ENCODE peak calls at places on chromosomes 2 and 18, in five cellular contexts. P, M, T, F and J are unnamed samples. For H3K9me2, the result is how much of the 10 kb centered on the place peaks cover.

GRCh38 chr18:48928787-48929186 is 22.0 kb downstream of the SMAD7 start:
- DNase-seq in P (no peak), M (peak), T (no peak), F (no peak), J (no peak)

GRCh38 chr2:181354626-181355025 is 102.6 kb upstream of the ITGA4 start:
- DNase-seq in P (peak), M (peak), T (no peak), F (no peak), J (no peak)

GRCh38 chr2:70921839-70922590 is 13.7 kb upstream of the ATP6V1B1 start:
- DNase-seq in P (no peak), M (peak), T (no peak), F (no peak), J (no peak)

GRCh38 chr18:63975632-63976031 is 5.8 kb downstream of the SERPINB8 start:
- DNase-seq in P (no peak), M (no peak), T (no peak), F (no peak), J (no peak)

GRCh38 chr2:15449542-15450236 is 111.4 kb downstream of the NBAS start:
- DNase-seq in P (no peak), M (no peak), T (no peak), F (no peak), J (no peak)

GRCh38 chr2:156675896-156676295 is 239.7 kb downstream of the GPD2 start:
- DNase-seq in P (no peak), M (no peak), T (no peak), F (no peak), J (no peak)

GRCh38 chr18:21129586-21130216 is 18.1 kb upstream of the ROCK1 start:
- DNase-seq in P (no peak), M (peak), T (no peak), F (no peak), J (no peak)

GRCh38 chr2:196823750-196824149 is 14.6 kb upstream of the C2orf66 start:
- DNase-seq in P (peak), M (peak), T (no peak), F (no peak), J (peak)

GRCh38 chr2:248724-249123 is 15.1 kb downstream of the SH3YL1 start:
- DNase-seq in P (no peak), M (no peak), T (no peak), F (no peak), J (no peak)

GRCh38 chr2:63834401-63834800 is 7.3 kb upstream of the UGP2 start:
- DNase-seq in P (no peak), M (no peak), T (no peak), F (no peak), J (no peak)

GRCh38 chr2:13652531-13653313 is 936.0 kb downstream of the TRIB2 start:
- DNase-seq in P (peak), M (peak), T (no peak), F (no peak), J (no peak)

GRCh38 chr2:110843496-110843895 is 111.1 kb downstream of the ACOXL start:
- DNase-seq in P (no peak), M (no peak), T (no peak), F (no peak), J (no peak)

GRCh38 chr2:206086683-206087350 is 843 bp upstream of the INO80D start:
- DNase-seq in P (peak), M (peak), T (no peak), F (no peak), J (no peak)

GRCh38 chr2:132253496-132254305 is 91.9 kb upstream of the ANKRD30BL start:
- DNase-seq in P (no peak), M (no peak), T (no peak), F (no peak), J (no peak)

GRCh38 chr18:70501358-70501757 is 212.5 kb downstream of the SOCS6 start:
- DNase-seq in P (no peak), M (no peak), T (no peak), F (no peak), J (no peak)

GRCh38 chr2:162013514-162014205 is 60.4 kb downstream of the DPP4 start:
- DNase-seq in P (no peak), M (no peak), T (no peak), F (no peak), J (no peak)

GRCh38 chr2:134104754-134105153 is 149.1 kb upstream of the MGAT5 start:
- DNase-seq in P (peak), M (no peak), T (no peak), F (no peak), J (no peak)

GRCh38 chr18:63421514-63421913 is 762 bp downstream of the VPS4B start:
- DNase-seq in P (no peak), M (peak), T (no peak), F (no peak), J (no peak)

GRCh38 chr2:86372641-86373502 is 35.4 kb upstream of the REEP1 start:
- DNase-seq in P (peak), M (peak), T (peak), F (peak), J (peak)

DNA sequence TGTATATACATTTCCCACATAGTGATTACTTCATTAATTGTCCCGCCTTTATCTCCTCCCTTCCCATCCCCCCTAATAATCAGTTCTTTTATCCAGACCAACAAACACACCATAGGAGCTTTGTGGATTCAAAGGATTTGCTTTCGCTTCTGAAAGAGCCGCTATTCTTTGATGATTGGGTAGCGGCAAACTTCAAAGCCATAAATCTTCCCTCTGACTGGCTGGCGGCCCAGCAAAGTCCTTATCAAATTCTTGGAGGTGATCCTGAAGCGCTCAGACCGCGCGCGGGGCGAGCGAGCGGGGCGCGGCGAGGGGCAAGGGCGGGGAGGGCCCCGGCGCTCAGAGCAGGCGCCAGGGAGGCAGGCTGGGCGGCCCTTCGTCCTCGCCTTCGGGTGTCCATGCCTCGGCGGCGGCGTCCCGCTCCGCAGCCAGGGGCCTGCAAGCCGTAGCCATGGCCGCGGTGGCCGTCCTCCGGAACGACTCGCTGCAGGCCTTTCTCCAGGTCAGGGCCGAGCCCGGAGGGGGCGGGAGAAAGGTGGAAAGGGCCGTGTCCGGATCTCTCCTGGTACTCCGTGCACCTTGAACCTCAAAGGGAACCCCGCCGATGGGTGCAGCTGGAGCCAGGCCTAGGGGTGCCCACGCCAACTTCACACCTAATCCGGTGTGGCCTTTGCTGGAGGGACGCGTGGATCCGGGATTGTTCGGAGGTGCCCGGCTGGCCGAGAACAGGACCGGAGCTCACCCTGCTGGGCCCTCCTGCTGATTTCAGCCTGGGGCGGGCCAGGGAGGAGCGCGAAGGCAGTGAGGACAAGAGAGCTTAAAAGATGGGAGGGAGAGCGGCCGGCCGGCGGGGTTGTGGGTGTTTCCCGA is at the start of gene SP5:
- DNase-seq in P (peak), M (peak), T (peak), F (peak), J (peak)
- TF ChIP-seq EZH2 in P (no peak), M (peak), T (peak), F (no peak), J (no peak)

DNA sequence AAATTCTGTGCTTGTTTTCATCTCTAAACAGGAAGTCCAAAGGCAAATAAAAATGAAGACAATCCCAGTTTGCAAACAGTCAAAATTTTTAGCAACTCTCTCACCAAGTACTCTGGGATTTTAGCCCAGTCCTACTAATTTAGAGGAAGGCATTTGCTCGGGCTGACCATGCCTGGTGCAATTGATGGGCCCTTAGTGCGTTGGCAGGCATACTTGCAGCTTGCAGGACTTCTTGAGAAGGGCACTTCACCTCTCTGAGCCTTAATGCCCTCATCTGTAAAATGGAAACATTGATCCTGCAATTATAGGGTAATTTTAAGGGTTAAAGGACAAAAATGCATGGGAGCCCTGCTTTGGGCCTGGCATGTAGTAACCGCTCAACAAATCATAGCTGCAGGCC is 114.0 kb upstream of the SPRED2 start:
- DNase-seq in P (no peak), M (peak), T (no peak), F (no peak), J (no peak)
- H3K4me3 ChIP-seq in P (no peak), M (peak), T (no peak), F (no peak), J (no peak)

GRCh38 chr2:109213646-109214417 is 84.8 kb downstream of the SH3RF3 start:
- DNase-seq in P (peak), M (peak), T (no peak), F (no peak), J (peak)
- H3K9me2 ChIP-seq in P (under half), M (under half), T (under half), F (under half), J (under half)

GRCh38 chr2:80303006-80303741 is 1.4 kb downstream of the LRRTM1 start:
- DNase-seq in P (no peak), M (peak), T (peak), F (no peak), J (no peak)

GRCh38 chr2:80302465-80303005 is 2.0 kb downstream of the LRRTM1 start:
- DNase-seq in P (no peak), M (no peak), T (peak), F (no peak), J (no peak)

GRCh38 chr2:80302001-80302464 is 2.5 kb downstream of the LRRTM1 start:
- DNase-seq in P (no peak), M (no peak), T (peak), F (no peak), J (no peak)

GRCh38 chr2:80304522-80304878 is at the start of gene LRRTM1:
- DNase-seq in P (no peak), M (peak), T (peak), F (no peak), J (no peak)

GRCh38 chr2:80303825-80304521 is 579 bp downstream of the LRRTM1 start:
- DNase-seq in P (no peak), M (peak), T (peak), F (no peak), J (no peak)
- TF ChIP-seq EZH2 in P (peak), M (peak), T (peak), F (no peak), J (no peak)

GRCh38 chr18:36308711-36309435 is 11.4 kb downstream of the FHOD3 start:
- DNase-seq in P (no peak), M (no peak), T (no peak), F (no peak), J (no peak)
- H3K4me3 ChIP-seq in P (peak), M (peak), T (no peak), F (peak), J (peak)

DNA sequence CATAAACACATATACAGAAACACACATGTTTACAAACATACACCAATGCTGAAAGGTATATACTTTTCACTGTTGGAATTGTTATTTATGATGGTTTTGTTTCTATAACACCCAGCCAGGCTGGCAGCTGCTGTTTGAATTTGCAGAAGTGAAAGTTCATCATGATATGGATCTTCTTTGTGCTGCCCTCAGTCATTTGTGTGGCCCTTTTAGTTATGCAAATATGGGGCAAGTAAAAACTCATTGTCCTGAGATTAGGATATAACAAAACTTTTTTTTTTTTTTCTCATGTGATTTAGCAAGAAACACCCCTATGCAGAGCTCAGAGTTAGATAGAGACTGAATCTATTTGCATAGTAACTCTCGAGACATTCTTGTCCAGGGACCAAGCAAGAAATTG is 714.1 kb downstream of the KCNJ3 start:
- DNase-seq in P (no peak), M (no peak), T (peak), F (no peak), J (no peak)
- H3K9me2 ChIP-seq in P (under half), M (under half), T (under half), F (under half), J (under half)